ENCODE peak calls at places on chromosomes 11 and 22, in eight cellular contexts. D, W, S, O, Y, A, G and V are unnamed samples.

GRCh38 chr11:65310215-65310614 is 4.5 kb upstream of the CDC42EP2 start:
- DNase-seq in D (no peak), W (peak; percentile 32), S (no peak), O (no peak), Y (peak; percentile 82), A (no peak), G (peak; percentile 41), V (no peak)

GRCh38 chr11:95229199-95230053 is 1.6 kb downstream of the SESN3 start:
- DNase-seq in D (no peak), W (peak; percentile 35), S (peak; percentile 26), O (no peak), Y (peak; percentile 23), A (peak; percentile 53), G (no peak), V (peak; percentile 46)

GRCh38 chr11:17519031-17519430 is 25.2 kb downstream of the USH1C start:
- DNase-seq in D (no peak), W (no peak), S (no peak), O (no peak), Y (no peak), A (no peak), G (no peak), V (no peak)

GRCh38 chr11:65487467-65488272 is 11.2 kb upstream of the MALAT1 start:
- DNase-seq in D (no peak), W (peak; percentile 100), S (peak; percentile 100), O (peak; percentile 94), Y (peak; percentile 99), A (peak; percentile 100), G (peak; percentile 99), V (peak; percentile 100)

GRCh38 chr11:79081441-79082124 is 359.2 kb downstream of the TENM4 start:
- DNase-seq in D (no peak), W (peak; percentile 90), S (peak; percentile 36), O (no peak), Y (no peak), A (peak; percentile 76), G (no peak), V (peak; percentile 24)

GRCh38 chr11:88320149-88320559 is 17.4 kb downstream of the CTSC start:
- DNase-seq in D (no peak), W (peak; percentile 78), S (peak; percentile 40), O (peak; percentile 49), Y (no peak), A (peak; percentile 25), G (no peak), V (no peak)

GRCh38 chr22:27139935-27140493 is 482.6 kb downstream of the MIAT start:
- DNase-seq in D (no peak), W (peak; percentile 90), S (peak; percentile 88), O (no peak), Y (no peak), A (peak; percentile 68), G (no peak), V (peak; percentile 83)

GRCh38 chr11:96102664-96103068 is 178.8 kb upstream of the MTMR2 start:
- DNase-seq in D (no peak), W (peak; percentile 78), S (peak; percentile 70), O (peak; percentile 69), Y (no peak), A (peak; percentile 55), G (no peak), V (no peak)

GRCh38 chr11:60942207-60942606 is 9.8 kb downstream of the SLC15A3 start:
- DNase-seq in D (no peak), W (no peak), S (no peak), O (no peak), Y (no peak), A (no peak), G (no peak), V (peak; percentile 51)

DNA sequence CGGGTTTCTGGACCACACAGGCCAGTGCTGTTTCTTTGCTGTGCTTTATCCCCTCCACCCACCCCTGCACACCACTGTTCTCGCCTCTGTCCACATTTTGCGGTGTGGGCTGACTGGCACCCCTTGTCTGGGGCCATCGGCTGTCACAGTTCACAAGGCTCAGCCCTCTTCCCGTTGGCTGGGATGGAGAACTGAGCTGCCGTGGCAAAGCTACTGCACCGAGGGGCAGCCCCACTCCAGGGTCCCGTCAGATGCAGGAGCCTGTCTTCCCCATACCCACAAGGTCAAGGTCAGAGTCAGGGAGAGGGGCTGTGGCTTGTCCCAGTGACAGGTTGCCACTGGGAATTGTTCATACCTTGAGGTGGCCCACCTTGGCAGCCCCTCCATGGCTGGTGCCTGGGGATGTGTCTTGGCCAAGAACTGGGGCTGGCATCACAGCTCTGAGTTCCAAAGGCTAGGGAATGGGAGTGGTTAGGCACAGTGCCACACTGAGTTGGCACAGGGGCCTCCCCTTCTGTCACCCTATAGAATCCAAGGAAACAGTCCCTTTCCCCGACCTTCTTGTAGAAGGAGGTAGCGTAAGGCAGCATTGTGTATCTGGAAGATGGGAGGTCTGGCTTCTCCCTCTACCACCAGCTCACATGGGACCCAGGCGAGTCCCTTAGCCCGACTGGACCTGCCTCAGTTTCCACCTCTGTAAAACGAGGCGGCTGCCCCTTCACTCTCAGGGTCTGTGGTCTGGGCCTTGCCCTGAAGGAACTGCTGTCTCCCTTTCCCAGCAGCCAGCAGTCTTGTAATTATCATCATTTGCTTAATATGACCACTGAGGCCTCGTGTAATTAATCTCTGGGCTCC is 3.4 kb downstream of the GRK2 start:
- DNase-seq in D (no peak), W (no peak), S (no peak), O (no peak), Y (peak; percentile 61), A (peak; percentile 24), G (no peak), V (no peak)
- H3K4me3 ChIP-seq in D (peak overlapping the region; percentile 81), W (no peak overlapping the region), S (peak overlapping the region; percentile 31), O (no peak overlapping the region), Y (no peak overlapping the region), A (no peak overlapping the region), G (peak overlapping the region; percentile 99), V (peak overlapping the region; percentile 20)

DNA sequence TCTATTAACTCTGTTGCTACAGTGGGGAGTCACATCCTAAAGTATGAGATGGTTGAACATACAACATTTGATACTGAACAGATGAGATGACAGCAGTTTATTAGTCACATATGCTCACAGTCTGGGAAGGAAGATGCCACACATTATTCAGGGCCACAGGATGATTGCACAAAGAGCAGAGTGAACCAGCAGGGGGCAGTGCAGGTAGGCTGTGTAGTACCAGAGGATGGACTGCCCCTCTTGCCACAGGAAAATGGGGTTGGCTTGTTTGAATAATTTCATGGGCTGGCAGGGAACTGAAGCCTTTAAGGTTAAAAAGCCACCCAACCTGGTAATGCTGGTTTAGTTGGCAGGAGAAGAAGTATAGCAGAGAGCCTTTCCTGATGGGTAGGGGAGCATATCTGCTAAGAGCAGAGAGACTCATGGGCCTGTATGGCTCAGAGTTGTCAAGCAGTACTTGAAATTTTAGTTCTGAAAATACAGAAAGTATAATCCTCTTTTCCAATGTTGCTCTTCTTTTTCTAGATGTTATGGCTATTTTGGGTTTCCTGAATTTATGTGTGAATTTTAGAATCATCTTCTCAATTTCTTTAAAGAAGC is 180.4 kb upstream of the B3GAT1 start:
- DNase-seq in D (no peak), W (no peak), S (peak; percentile 0), O (no peak), Y (no peak), A (peak; percentile 2), G (no peak), V (no peak)
- TF ChIP-seq CTCF in D (peak; percentile 63), W (no peak), S (peak; percentile 17), O (peak; percentile 42), Y (no peak), A (peak; percentile 31), G (no peak), V (no peak)

GRCh38 chr11:46618789-46619188 is 1.4 kb downstream of the ATG13 start:
- DNase-seq in D (no peak), W (peak; percentile 4), S (no peak), O (no peak), Y (no peak), A (no peak), G (no peak), V (no peak)
- H3K4me3 ChIP-seq in D (peak overlapping the region; percentile 72), W (no peak overlapping the region), S (peak overlapping the region; percentile 100), O (peak overlapping the region; percentile 97), Y (no peak overlapping the region), A (peak overlapping the region; percentile 2), G (peak overlapping the region; percentile 87), V (peak overlapping the region; percentile 97)

GRCh38 chr22:23753371-23753770 is 854 bp downstream of the VPREB3 start:
- DNase-seq in D (no peak), W (no peak), S (no peak), O (no peak), Y (no peak), A (no peak), G (no peak), V (no peak)
- TF ChIP-seq CTCF in D (no peak), W (no peak), S (no peak), O (no peak), Y (no peak), A (no peak), G (no peak), V (no peak)

GRCh38 chr11:10371926-10372641 is 67.2 kb downstream of the ADM start:
- DNase-seq in D (no peak), W (no peak), S (no peak), O (no peak), Y (no peak), A (no peak), G (no peak), V (no peak)

GRCh38 chr11:10365045-10365444 is 60.2 kb downstream of the ADM start:
- DNase-seq in D (no peak), W (no peak), S (no peak), O (no peak), Y (no peak), A (no peak), G (no peak), V (no peak)

DNA sequence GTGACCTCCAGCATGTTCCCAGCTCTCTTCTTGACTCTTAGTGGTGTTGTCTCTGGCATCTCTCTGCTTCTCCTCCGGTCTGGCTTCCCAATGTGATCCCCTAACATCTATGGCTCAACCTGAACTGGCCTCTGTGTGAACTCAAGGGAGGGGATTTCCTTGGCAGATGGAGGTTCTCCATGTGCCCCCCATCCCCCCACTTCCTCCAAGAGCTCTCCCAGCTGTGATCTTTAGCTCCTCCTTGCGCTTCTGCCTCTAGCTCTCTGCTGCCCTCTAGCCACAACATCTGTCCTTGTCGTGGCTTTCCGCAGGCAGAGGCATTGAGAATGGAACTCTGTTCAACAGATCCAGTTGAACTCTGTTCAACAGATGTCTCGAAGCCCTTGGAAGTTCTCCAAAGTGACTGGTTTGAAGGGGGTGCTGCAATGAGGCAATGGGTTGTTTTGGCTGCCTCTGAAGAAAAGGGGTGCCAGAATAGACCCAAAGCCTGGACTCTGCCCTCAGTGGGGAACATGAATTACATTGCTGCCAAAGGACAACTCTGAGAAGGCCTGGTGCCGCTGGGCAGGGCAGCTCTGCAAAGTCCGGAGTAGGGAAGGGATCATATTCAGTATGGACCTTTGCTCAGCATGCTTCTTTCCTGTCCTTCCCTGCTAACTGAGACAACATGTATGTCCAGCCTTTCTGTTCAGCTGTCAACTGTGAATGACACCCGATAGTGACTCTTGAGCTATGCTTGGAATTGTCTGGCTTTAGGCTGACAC is 61.9 kb downstream of the ADM start:
- DNase-seq in D (peak; percentile 57), W (peak; percentile 84), S (peak; percentile 99), O (peak; percentile 85), Y (peak; percentile 88), A (peak; percentile 94), G (peak; percentile 75), V (peak; percentile 90)
- H3K4me3 ChIP-seq in D (no peak overlapping the region), W (no peak overlapping the region), S (no peak overlapping the region), O (no peak overlapping the region), Y (no peak overlapping the region), A (no peak overlapping the region), G (no peak overlapping the region), V (no peak overlapping the region)